ENCODE peak calls at places on chromosomes 11 and 22, in seven cellular contexts. U, M, N, R, C, K and L are unnamed samples.

GRCh38 chr11:64583296-64584262 is 7.4 kb upstream of the SLC22A12 start:
- DNase-seq in U (no peak), M (peak), N (no peak), R (no peak), C (no peak), K (no peak), L (no peak)

GRCh38 chr11:95074806-95075563 is 8.3 kb downstream of the SRSF8 start:
- DNase-seq in U (no peak), M (no peak), N (no peak), R (no peak), C (no peak), K (no peak), L (no peak)

GRCh38 chr11:61959026-61959608 is 8.3 kb downstream of the FTH1 start:
- DNase-seq in U (no peak), M (no peak), N (no peak), R (no peak), C (no peak), K (no peak), L (no peak)

GRCh38 chr11:104043137-104043536 is 6.7 kb downstream of the DDI1 start:
- DNase-seq in U (no peak), M (peak), N (no peak), R (no peak), C (no peak), K (no peak), L (no peak)

GRCh38 chr11:61281581-61282250 is 13.4 kb downstream of the VWCE start:
- DNase-seq in U (no peak), M (peak), N (no peak), R (no peak), C (peak), K (no peak), L (no peak)

GRCh38 chr11:3969613-3970012 is 114.1 kb downstream of the STIM1 start:
- DNase-seq in U (no peak), M (no peak), N (no peak), R (no peak), C (no peak), K (no peak), L (no peak)

GRCh38 chr11:70020336-70021214 is 57.5 kb upstream of the ANO1 start:
- DNase-seq in U (no peak), M (no peak), N (no peak), R (no peak), C (no peak), K (no peak), L (no peak)

GRCh38 chr11:1084561-1085439 is 10.1 kb downstream of the MUC2 start:
- DNase-seq in U (peak), M (no peak), N (no peak), R (no peak), C (no peak), K (no peak), L (no peak)

GRCh38 chr11:127875076-127875475 is 712.3 kb downstream of the ETS1 start:
- DNase-seq in U (no peak), M (no peak), N (no peak), R (no peak), C (no peak), K (no peak), L (no peak)

GRCh38 chr11:106466441-106467190 is 389.2 kb downstream of the AASDHPPT start:
- DNase-seq in U (no peak), M (peak), N (no peak), R (peak), C (no peak), K (no peak), L (no peak)

GRCh38 chr22:48886604-48887393 is 940.9 kb downstream of the BRD1 start:
- DNase-seq in U (no peak), M (no peak), N (no peak), R (no peak), C (no peak), K (no peak), L (no peak)

GRCh38 chr11:9274499-9275228 is 9.5 kb upstream of the DENND5A start:
- DNase-seq in U (no peak), M (no peak), N (no peak), R (no peak), C (no peak), K (no peak), L (no peak)

GRCh38 chr11:34823639-34824038 is 92.5 kb downstream of the APIP start:
- DNase-seq in U (no peak), M (no peak), N (no peak), R (no peak), C (no peak), K (no peak), L (no peak)

GRCh38 chr11:67197606-67198005 is 68.7 kb upstream of the GRK2 start:
- DNase-seq in U (no peak), M (no peak), N (no peak), R (no peak), C (no peak), K (no peak), L (no peak)

GRCh38 chr11:12029738-12030363 is 21.4 kb upstream of the DKK3 start:
- DNase-seq in U (no peak), M (no peak), N (peak), R (no peak), C (no peak), K (no peak), L (peak)

GRCh38 chr11:111296196-111296595 is 2.1 kb upstream of the POU2AF3 start:
- DNase-seq in U (no peak), M (no peak), N (no peak), R (no peak), C (no peak), K (no peak), L (no peak)

GRCh38 chr11:66228521-66228920 is 39.9 kb upstream of the RAB1B start:
- DNase-seq in U (no peak), M (no peak), N (no peak), R (no peak), C (no peak), K (no peak), L (no peak)

GRCh38 chr11:70699294-70700221 is 301.2 kb downstream of the CTTN start:
- DNase-seq in U (no peak), M (no peak), N (no peak), R (no peak), C (no peak), K (no peak), L (no peak)

GRCh38 chr11:57340228-57340627 is 2.1 kb downstream of the P2RX3 start:
- DNase-seq in U (no peak), M (peak), N (no peak), R (no peak), C (no peak), K (no peak), L (no peak)

GRCh38 chr11:69598147-69598546 is 42.8 kb upstream of the CCND1 start:
- DNase-seq in U (no peak), M (no peak), N (no peak), R (peak), C (no peak), K (no peak), L (peak)

GRCh38 chr11:115873813-115874212 is 369.6 kb upstream of the CADM1 start:
- DNase-seq in U (no peak), M (no peak), N (no peak), R (no peak), C (no peak), K (no peak), L (no peak)

GRCh38 chr11:78467370-78467769 is 49.8 kb upstream of the GAB2 start:
- DNase-seq in U (no peak), M (no peak), N (no peak), R (no peak), C (no peak), K (no peak), L (no peak)

GRCh38 chr22:47437110-47437509 is 674.7 kb downstream of the TBC1D22A start:
- DNase-seq in U (no peak), M (no peak), N (no peak), R (no peak), C (no peak), K (no peak), L (no peak)

GRCh38 chr11:67010296-67010905 is 12.5 kb upstream of the SYT12 start:
- DNase-seq in U (no peak), M (no peak), N (no peak), R (no peak), C (no peak), K (no peak), L (no peak)

GRCh38 chr11:18329196-18329870 is 7.0 kb downstream of the GTF2H1 start:
- DNase-seq in U (no peak), M (peak), N (no peak), R (no peak), C (no peak), K (no peak), L (peak)

GRCh38 chr11:28969832-28970231 is 861.6 kb downstream of the METTL15 start:
- DNase-seq in U (no peak), M (no peak), N (no peak), R (no peak), C (no peak), K (no peak), L (no peak)